ENCODE peak calls at places on chromosomes 4 and X, in four cellular contexts. Q is adrenal gland, N is cardiac muscle cell, A is IMR-90. V is an unnamed sample.

GRCh38 chrX:136867096-136867491 is 13.4 kb downstream of the RBMX start:
- DNase-seq in Q (no peak), N (no peak), A (peak), V (no peak)

GRCh38 chr4:1318488-1319213 is 28.4 kb upstream of the UVSSA start:
- DNase-seq in Q (no peak), N (no peak), A (no peak), V (no peak)

GRCh38 chr4:37981425-37981824 is 21.2 kb downstream of the PTTG2 start:
- DNase-seq in Q (no peak), N (no peak), A (no peak), V (no peak)

GRCh38 chr4:144688035-144688569 is 42.1 kb downstream of the HHIP start:
- DNase-seq in Q (no peak), N (no peak), A (no peak), V (no peak)

GRCh38 chr4:72712997-72713396 is 144.0 kb upstream of the ADAMTS3 start:
- DNase-seq in Q (no peak), N (no peak), A (no peak), V (peak)

GRCh38 chrX:24902808-24903207 is 113.0 kb downstream of the ARX start:
- DNase-seq in Q (peak), N (no peak), A (peak), V (peak)

GRCh38 chrX:53594354-53594753 is 92.2 kb downstream of the HUWE1 start:
- DNase-seq in Q (no peak), N (no peak), A (peak), V (no peak)

GRCh38 chr4:41365726-41366125 is 109.0 kb downstream of the UCHL1 start:
- DNase-seq in Q (no peak), N (no peak), A (no peak), V (no peak)

GRCh38 chr4:40562208-40562607 is 67.5 kb downstream of the RBM47 start:
- DNase-seq in Q (no peak), N (no peak), A (no peak), V (no peak)

GRCh38 chr4:165418116-165418515 is 39.3 kb downstream of the CPE start:
- DNase-seq in Q (no peak), N (no peak), A (no peak), V (no peak)

DNA sequence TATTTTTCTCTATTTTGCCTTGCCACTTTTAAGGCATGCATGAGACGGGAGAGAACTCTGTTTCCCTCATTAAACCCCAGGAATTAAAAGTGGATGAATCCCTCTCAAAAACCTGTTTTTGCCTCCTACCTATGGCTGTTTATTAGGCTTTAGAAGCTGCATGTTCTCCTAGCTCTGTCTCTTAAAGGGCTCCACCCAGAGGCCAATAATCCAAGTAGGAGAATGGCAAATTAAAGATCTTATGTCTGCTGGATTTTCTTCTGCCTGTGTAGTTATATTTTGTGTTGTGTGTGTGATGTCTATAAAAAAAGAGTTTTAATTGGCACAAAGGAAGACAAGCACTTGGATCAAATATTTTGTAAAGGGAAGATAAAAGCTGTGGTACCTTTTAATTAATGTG is 32.4 kb downstream of the MAGEC1 start:
- DNase-seq in Q (no peak), N (no peak), A (no peak), V (peak)
- TF ChIP-seq CTCF in Q (no peak), N (no peak), A (no peak), V (peak)

DNA sequence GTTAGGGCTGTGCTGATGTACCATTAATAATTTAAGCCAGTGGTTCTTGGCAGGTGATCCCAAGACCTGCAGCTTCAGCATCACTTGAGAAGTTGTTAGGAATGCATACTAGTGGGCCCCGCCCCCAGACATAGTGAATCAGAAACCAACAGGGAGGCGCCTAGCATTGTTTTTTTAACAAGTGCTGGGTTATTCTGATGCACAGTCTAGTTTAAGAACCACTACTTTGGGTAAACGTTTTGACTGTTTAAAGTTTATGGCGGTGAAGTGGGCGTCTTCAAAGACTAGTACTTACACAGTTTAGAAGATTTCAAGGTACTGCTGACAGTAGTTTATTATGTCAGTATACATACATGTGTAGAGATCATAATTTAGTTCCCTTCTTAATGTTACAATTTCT is 23.6 kb downstream of the FAM199X start:
- DNase-seq in Q (no peak), N (no peak), A (no peak), V (peak)
- H3K4me3 ChIP-seq in Q (no peak), N (no peak), A (no peak), V (no peak)

DNA sequence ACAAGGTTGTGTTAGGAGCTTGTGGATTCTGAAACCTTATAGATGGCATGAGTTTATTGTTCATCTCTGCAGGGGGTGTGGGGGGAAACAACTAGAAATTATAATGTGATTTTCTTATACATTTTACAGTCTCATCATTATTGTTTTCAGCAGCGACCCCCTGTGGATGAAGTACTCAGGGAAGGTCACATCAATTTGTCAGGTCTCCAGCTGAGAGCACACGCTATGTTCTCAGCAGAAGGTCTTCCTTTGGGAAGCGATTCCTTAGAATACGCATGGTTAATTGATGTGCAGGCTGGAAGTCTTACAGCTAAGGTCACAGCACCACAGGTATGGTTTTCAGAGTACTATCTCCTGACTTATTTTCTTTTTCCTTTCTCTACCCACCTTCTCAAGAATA is 72.2 kb downstream of the BLTP1 start:
- DNase-seq in Q (peak), N (peak), A (peak), V (peak)
- TF ChIP-seq CTCF in Q (no peak), N (peak), A (peak), V (peak)

GRCh38 chr4:88093874-88094273 is 64.6 kb downstream of the ABCG2 start:
- DNase-seq in Q (no peak), N (no peak), A (no peak), V (no peak)

GRCh38 chr4:88101165-88101564 is 57.3 kb downstream of the ABCG2 start:
- DNase-seq in Q (peak), N (no peak), A (no peak), V (no peak)

GRCh38 chr4:88097781-88098180 is 60.7 kb downstream of the ABCG2 start:
- DNase-seq in Q (no peak), N (no peak), A (peak), V (peak)

GRCh38 chr4:88098993-88099752 is 59.3 kb downstream of the ABCG2 start:
- DNase-seq in Q (no peak), N (no peak), A (no peak), V (no peak)

DNA sequence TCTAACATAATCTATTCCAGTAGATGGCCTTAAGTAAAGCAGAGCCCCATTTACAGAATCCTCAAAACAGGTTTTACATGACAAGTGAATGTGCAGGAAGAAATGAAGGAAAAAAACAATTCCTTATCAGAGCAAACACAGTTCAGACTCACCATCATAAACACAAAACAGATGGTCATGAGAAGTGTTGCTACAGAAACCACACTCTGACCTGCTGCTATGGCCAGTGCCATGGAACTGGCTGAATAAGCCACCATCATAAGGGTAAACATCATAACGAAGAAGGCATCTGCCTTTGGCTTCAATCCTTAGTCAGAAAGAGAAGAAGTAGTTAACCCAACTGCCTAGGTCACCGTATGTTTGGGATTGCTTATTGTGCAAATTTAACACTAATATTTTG is 61.1 kb downstream of the ABCG2 start:
- DNase-seq in Q (no peak), N (no peak), A (peak), V (no peak)
- H3K4me3 ChIP-seq in Q (no peak), N (no peak), A (no peak), V (no peak)

GRCh38 chr4:91592125-91592524 is 711.6 kb upstream of the GRID2 start:
- DNase-seq in Q (no peak), N (no peak), A (no peak), V (no peak)
- TF ChIP-seq CTCF in Q (no peak), N (no peak), A (no peak), V (no peak)

GRCh38 chrX:154430916-154431315 is 2.4 kb downstream of the ATP6AP1 start:
- DNase-seq in Q (no peak), N (no peak), A (no peak), V (peak)
- H3K4me3 ChIP-seq in Q (no peak), N (no peak), A (no peak), V (no peak)

GRCh38 chr4:87270144-87270543 is 49.7 kb upstream of the KLHL8 start:
- DNase-seq in Q (peak), N (peak), A (peak), V (peak)
- TF ChIP-seq CTCF in Q (peak), N (peak), A (peak), V (peak)

GRCh38 chr4:15427715-15428114 is at the start of gene C1QTNF7:
- DNase-seq in Q (no peak), N (no peak), A (no peak), V (no peak)

GRCh38 chr4:15427126-15427525 is 707 bp upstream of the C1QTNF7 start:
- DNase-seq in Q (no peak), N (no peak), A (no peak), V (peak)

GRCh38 chr4:15423285-15423711 is 4.5 kb upstream of the C1QTNF7 start:
- DNase-seq in Q (no peak), N (no peak), A (no peak), V (no peak)

GRCh38 chr4:15425520-15425919 is 2.3 kb upstream of the C1QTNF7 start:
- DNase-seq in Q (no peak), N (no peak), A (no peak), V (peak)

DNA sequence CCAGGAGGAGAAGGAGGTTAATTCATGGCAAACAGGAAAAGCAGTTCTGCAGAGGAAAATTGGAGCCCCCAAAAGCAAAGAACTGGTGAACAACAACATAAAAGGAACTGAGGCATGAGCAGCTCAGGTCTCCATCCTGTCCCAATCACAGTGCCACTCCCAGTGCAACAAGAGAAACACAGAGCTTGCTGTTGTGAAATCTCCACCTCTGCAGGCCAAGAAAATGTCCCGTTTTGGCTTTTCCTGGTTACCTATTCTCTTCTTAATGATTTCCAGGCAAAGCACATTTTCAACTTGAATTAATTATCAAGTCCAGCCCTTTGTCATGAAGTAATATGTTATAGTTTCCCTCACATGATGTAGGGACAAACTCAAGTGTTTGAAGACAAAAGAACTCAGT is 778 bp downstream of the C1QTNF7 start:
- DNase-seq in Q (no peak), N (no peak), A (no peak), V (peak)
- H3K4me3 ChIP-seq in Q (no peak), N (no peak), A (no peak), V (no peak)

DNA sequence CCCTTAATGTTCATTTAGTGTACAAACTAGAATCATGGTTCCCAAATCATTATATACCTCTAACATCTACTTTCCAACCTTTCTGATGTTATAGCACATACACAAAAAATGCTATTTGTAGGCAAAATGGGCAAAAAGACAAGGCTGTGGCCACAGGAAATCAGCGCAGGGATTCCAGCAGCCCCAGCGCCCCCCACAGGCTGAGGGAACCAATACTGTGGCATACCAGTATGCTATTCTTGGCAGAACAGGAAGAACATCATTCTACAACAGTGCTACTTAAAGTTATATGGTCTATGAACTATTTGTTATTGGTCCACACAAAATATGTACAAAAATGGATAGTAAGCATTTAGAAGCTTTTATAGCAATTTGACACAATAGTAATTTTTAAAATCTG is 25.3 kb downstream of the STEEP1 start:
- DNase-seq in Q (no peak), N (no peak), A (no peak), V (no peak)
- TF ChIP-seq CTCF in Q (no peak), N (no peak), A (no peak), V (no peak)

GRCh38 chrX:70479970-70480659 is 35.5 kb downstream of the DLG3 start:
- DNase-seq in Q (peak), N (peak), A (no peak), V (peak)
- H3K4me3 ChIP-seq in Q (no peak), N (no peak), A (no peak), V (no peak)